ENCODE peak calls at places on chromosome 1, in ten cellular contexts. One of them, this sample, is unnamed.

GRCh38 chr1:218763538-218763937 is 410.1 kb upstream of the LYPLAL1 start:
- DNase-seq in cardiac muscle cell: no peak
- DNase-seq in breast epithelium: no peak
- DNase-seq in brain microvascular endothelial cell: no peak
- DNase-seq in AG04450: no peak
- DNase-seq in epithelial cell of prostate: no peak
- DNase-seq in fibroblast of lung: no peak
- DNase-seq in heart right ventricle: no peak
- DNase-seq in tibial artery: no peak
- DNase-seq in CD8-positive, alpha-beta T cell: no peak
- DNase-seq in this sample: no peak

GRCh38 chr1:240293706-240294105 is 202.0 kb downstream of the FMN2 start:
- DNase-seq in CD8-positive, alpha-beta T cell: no peak
- DNase-seq in fibroblast of lung: peak; percentile 15
- DNase-seq in AG04450: no peak
- DNase-seq in breast epithelium: no peak
- DNase-seq in tibial artery: no peak
- DNase-seq in epithelial cell of prostate: no peak
- DNase-seq in heart right ventricle: no peak
- DNase-seq in cardiac muscle cell: no peak
- DNase-seq in brain microvascular endothelial cell: no peak
- DNase-seq in this sample: no peak

GRCh38 chr1:3080236-3080964 is 11.4 kb downstream of the PRDM16 start:
- DNase-seq in heart right ventricle: no peak
- DNase-seq in epithelial cell of prostate: no peak
- DNase-seq in tibial artery: no peak
- DNase-seq in brain microvascular endothelial cell: no peak
- DNase-seq in AG04450: no peak
- DNase-seq in cardiac muscle cell: no peak
- DNase-seq in breast epithelium: no peak
- DNase-seq in fibroblast of lung: no peak
- DNase-seq in CD8-positive, alpha-beta T cell: no peak
- DNase-seq in this sample: no peak

GRCh38 chr1:79928901-79929300 is 922.4 kb upstream of the ADGRL4 start:
- DNase-seq in epithelial cell of prostate: no peak
- DNase-seq in cardiac muscle cell: no peak
- DNase-seq in heart right ventricle: no peak
- DNase-seq in CD8-positive, alpha-beta T cell: no peak
- DNase-seq in brain microvascular endothelial cell: no peak
- DNase-seq in fibroblast of lung: no peak
- DNase-seq in breast epithelium: no peak
- DNase-seq in AG04450: no peak
- DNase-seq in tibial artery: no peak
- DNase-seq in this sample: no peak

GRCh38 chr1:33341190-33341589 is 20.3 kb upstream of the A3GALT2 start:
- DNase-seq in brain microvascular endothelial cell: no peak
- DNase-seq in AG04450: no peak
- DNase-seq in CD8-positive, alpha-beta T cell: no peak
- DNase-seq in heart right ventricle: no peak
- DNase-seq in epithelial cell of prostate: no peak
- DNase-seq in fibroblast of lung: no peak
- DNase-seq in breast epithelium: no peak
- DNase-seq in tibial artery: peak; percentile 65
- DNase-seq in cardiac muscle cell: no peak
- DNase-seq in this sample: no peak

GRCh38 chr1:5892370-5892769 is 99.9 kb downstream of the NPHP4 start:
- DNase-seq in cardiac muscle cell: no peak
- DNase-seq in heart right ventricle: no peak
- DNase-seq in breast epithelium: no peak
- DNase-seq in tibial artery: no peak
- DNase-seq in epithelial cell of prostate: no peak
- DNase-seq in CD8-positive, alpha-beta T cell: no peak
- DNase-seq in brain microvascular endothelial cell: no peak
- DNase-seq in AG04450: no peak
- DNase-seq in fibroblast of lung: no peak
- DNase-seq in this sample: no peak

GRCh38 chr1:92705456-92705855 is 79.5 kb downstream of the EVI5 start:
- DNase-seq in breast epithelium: no peak
- DNase-seq in brain microvascular endothelial cell: no peak
- DNase-seq in heart right ventricle: no peak
- DNase-seq in fibroblast of lung: peak; percentile 55
- DNase-seq in CD8-positive, alpha-beta T cell: no peak
- DNase-seq in tibial artery: no peak
- DNase-seq in AG04450: no peak
- DNase-seq in cardiac muscle cell: no peak
- DNase-seq in epithelial cell of prostate: no peak
- DNase-seq in this sample: no peak

GRCh38 chr1:83961571-83962295 is 37.2 kb downstream of the TTLL7 start:
- DNase-seq in brain microvascular endothelial cell: no peak
- DNase-seq in AG04450: no peak
- DNase-seq in cardiac muscle cell: no peak
- DNase-seq in tibial artery: no peak
- DNase-seq in heart right ventricle: no peak
- DNase-seq in CD8-positive, alpha-beta T cell: no peak
- DNase-seq in epithelial cell of prostate: no peak
- DNase-seq in fibroblast of lung: peak; percentile 27
- DNase-seq in breast epithelium: no peak
- DNase-seq in this sample: no peak

GRCh38 chr1:184614667-184615066 is 140.0 kb downstream of the EDEM3 start:
- DNase-seq in fibroblast of lung: no peak
- DNase-seq in heart right ventricle: no peak
- DNase-seq in CD8-positive, alpha-beta T cell: no peak
- DNase-seq in breast epithelium: no peak
- DNase-seq in brain microvascular endothelial cell: no peak
- DNase-seq in cardiac muscle cell: no peak
- DNase-seq in tibial artery: no peak
- DNase-seq in epithelial cell of prostate: no peak
- DNase-seq in AG04450: no peak
- DNase-seq in this sample: no peak

GRCh38 chr1:152227310-152227928 is 3.4 kb upstream of the HRNR start:
- DNase-seq in cardiac muscle cell: no peak
- DNase-seq in tibial artery: no peak
- DNase-seq in CD8-positive, alpha-beta T cell: no peak
- DNase-seq in AG04450: no peak
- DNase-seq in fibroblast of lung: peak; percentile 6
- DNase-seq in heart right ventricle: no peak
- DNase-seq in epithelial cell of prostate: no peak
- DNase-seq in breast epithelium: no peak
- DNase-seq in brain microvascular endothelial cell: no peak
- DNase-seq in this sample: no peak

GRCh38 chr1:205812878-205813754 is at the start of gene SLC41A1:
- DNase-seq in CD8-positive, alpha-beta T cell: peak; percentile 92
- DNase-seq in cardiac muscle cell: peak; percentile 95
- DNase-seq in heart right ventricle: peak; percentile 91
- DNase-seq in tibial artery: peak; percentile 98
- DNase-seq in epithelial cell of prostate: peak; percentile 36
- DNase-seq in brain microvascular endothelial cell: peak; percentile 87
- DNase-seq in fibroblast of lung: peak; percentile 85
- DNase-seq in breast epithelium: peak; percentile 93
- DNase-seq in AG04450: peak; percentile 63
- DNase-seq in this sample: peak; percentile 99

GRCh38 chr1:205811660-205812059 is 1.3 kb downstream of the SLC41A1 start:
- DNase-seq in CD8-positive, alpha-beta T cell: no peak
- DNase-seq in cardiac muscle cell: peak; percentile 57
- DNase-seq in heart right ventricle: peak; percentile 65
- DNase-seq in tibial artery: no peak
- DNase-seq in brain microvascular endothelial cell: peak; percentile 5
- DNase-seq in fibroblast of lung: no peak
- DNase-seq in epithelial cell of prostate: no peak
- DNase-seq in AG04450: no peak
- DNase-seq in breast epithelium: no peak
- DNase-seq in this sample: no peak

GRCh38 chr1:205813755-205814058 is 709 bp upstream of the SLC41A1 start:
- DNase-seq in epithelial cell of prostate: no peak
- DNase-seq in AG04450: no peak
- DNase-seq in breast epithelium: no peak
- DNase-seq in CD8-positive, alpha-beta T cell: no peak
- DNase-seq in brain microvascular endothelial cell: no peak
- DNase-seq in cardiac muscle cell: no peak
- DNase-seq in heart right ventricle: no peak
- DNase-seq in fibroblast of lung: no peak
- DNase-seq in tibial artery: no peak
- DNase-seq in this sample: no peak

GRCh38 chr1:205810448-205811157 is 2.4 kb downstream of the SLC41A1 start:
- DNase-seq in heart right ventricle: no peak
- DNase-seq in cardiac muscle cell: peak; percentile 26
- DNase-seq in breast epithelium: no peak
- DNase-seq in epithelial cell of prostate: no peak
- DNase-seq in AG04450: no peak
- DNase-seq in CD8-positive, alpha-beta T cell: no peak
- DNase-seq in fibroblast of lung: no peak
- DNase-seq in tibial artery: no peak
- DNase-seq in brain microvascular endothelial cell: peak; percentile 33
- DNase-seq in this sample: no peak

GRCh38 chr1:205812271-205812877 is 624 bp downstream of the SLC41A1 start:
- DNase-seq in CD8-positive, alpha-beta T cell: peak; percentile 27
- DNase-seq in brain microvascular endothelial cell: no peak
- DNase-seq in breast epithelium: peak; percentile 26
- DNase-seq in fibroblast of lung: peak; percentile 22
- DNase-seq in epithelial cell of prostate: no peak
- DNase-seq in cardiac muscle cell: peak; percentile 66
- DNase-seq in AG04450: no peak
- DNase-seq in heart right ventricle: no peak
- DNase-seq in tibial artery: peak; percentile 76
- DNase-seq in this sample: peak; percentile 73
- H3K27ac ChIP-seq in CD8-positive, alpha-beta T cell: peak overlapping the region; percentile 64
- H3K27ac ChIP-seq in brain microvascular endothelial cell: no peak overlapping the region
- H3K27ac ChIP-seq in breast epithelium: peak overlapping the region; percentile 96
- H3K27ac ChIP-seq in fibroblast of lung: peak overlapping the region; percentile 69
- H3K27ac ChIP-seq in epithelial cell of prostate: peak overlapping the region; percentile 51
- H3K27ac ChIP-seq in cardiac muscle cell: peak overlapping the region; percentile 88
- H3K27ac ChIP-seq in AG04450: peak overlapping the region; percentile 57
- H3K27ac ChIP-seq in heart right ventricle: peak overlapping the region; percentile 95
- H3K27ac ChIP-seq in tibial artery: peak overlapping the region; percentile 93
- H3K27ac ChIP-seq in this sample: peak overlapping the region; percentile 88

DNA sequence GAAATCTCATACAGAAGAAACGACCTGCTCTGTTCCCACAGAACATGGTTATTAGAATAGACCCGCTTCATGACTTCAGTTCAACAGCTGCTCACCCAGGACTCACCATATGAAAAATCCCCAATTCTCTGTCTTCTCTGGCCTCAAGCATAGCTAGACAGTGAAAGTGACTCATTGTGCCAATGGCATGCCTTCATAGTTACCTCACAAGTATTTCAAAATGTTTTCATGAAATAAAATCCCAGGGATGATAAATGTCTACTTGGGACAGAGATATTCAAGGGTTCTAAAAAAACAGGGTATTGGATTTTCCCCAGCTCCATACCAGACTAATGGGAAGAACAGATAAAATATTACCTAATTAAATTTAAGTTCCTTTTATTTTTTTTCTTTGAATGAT is 82.3 kb downstream of the NOTCH2 start:
- DNase-seq in heart right ventricle: no peak
- DNase-seq in brain microvascular endothelial cell: peak; percentile 92
- DNase-seq in cardiac muscle cell: no peak
- DNase-seq in AG04450: peak; percentile 72
- DNase-seq in fibroblast of lung: peak; percentile 97
- DNase-seq in tibial artery: no peak
- DNase-seq in epithelial cell of prostate: peak; percentile 73
- DNase-seq in breast epithelium: no peak
- DNase-seq in CD8-positive, alpha-beta T cell: no peak
- DNase-seq in this sample: no peak
- H3K27ac ChIP-seq in heart right ventricle: peak overlapping the region; percentile 6
- H3K27ac ChIP-seq in brain microvascular endothelial cell: peak overlapping the region; percentile 86
- H3K27ac ChIP-seq in cardiac muscle cell: no peak overlapping the region
- H3K27ac ChIP-seq in AG04450: peak overlapping the region; percentile 60
- H3K27ac ChIP-seq in fibroblast of lung: peak overlapping the region; percentile 51
- H3K27ac ChIP-seq in tibial artery: peak overlapping the region; percentile 71
- H3K27ac ChIP-seq in epithelial cell of prostate: peak overlapping the region; percentile 48
- H3K27ac ChIP-seq in breast epithelium: peak overlapping the region; percentile 59
- H3K27ac ChIP-seq in CD8-positive, alpha-beta T cell: no peak overlapping the region
- H3K27ac ChIP-seq in this sample: no peak overlapping the region

DNA sequence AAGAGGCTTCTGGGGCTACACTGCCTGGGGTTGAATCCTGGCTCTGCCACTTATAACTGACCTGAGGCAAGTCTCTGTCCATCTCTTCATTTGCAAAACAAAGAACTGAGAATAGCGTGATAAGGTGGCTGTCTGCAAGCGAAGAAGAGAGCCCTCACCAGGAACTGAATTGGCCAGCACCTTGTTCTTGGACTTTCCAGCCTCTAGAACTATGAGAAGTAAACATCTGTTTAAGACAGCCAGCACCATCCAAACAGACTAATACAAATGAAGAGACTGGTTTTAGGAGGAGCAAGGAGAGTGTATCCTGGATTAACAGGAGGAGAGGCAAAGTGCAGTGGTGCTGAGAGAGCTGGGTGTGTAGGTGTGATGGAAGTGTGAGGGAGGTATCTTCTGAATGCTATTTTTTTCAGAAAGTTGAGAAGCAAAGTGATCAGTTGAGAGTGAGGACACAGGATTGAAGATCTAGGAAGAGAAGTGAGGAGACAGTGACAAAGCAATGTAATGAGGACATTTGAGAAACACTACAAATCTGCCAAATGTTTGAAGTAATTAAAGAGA is 59.3 kb downstream of the CD58 start:
- DNase-seq in breast epithelium: no peak
- DNase-seq in fibroblast of lung: no peak
- DNase-seq in AG04450: no peak
- DNase-seq in heart right ventricle: no peak
- DNase-seq in CD8-positive, alpha-beta T cell: no peak
- DNase-seq in epithelial cell of prostate: no peak
- DNase-seq in cardiac muscle cell: no peak
- DNase-seq in brain microvascular endothelial cell: no peak
- DNase-seq in tibial artery: no peak
- DNase-seq in this sample: no peak
- H3K27ac ChIP-seq in breast epithelium: no peak overlapping the region
- H3K27ac ChIP-seq in fibroblast of lung: no peak overlapping the region
- H3K27ac ChIP-seq in AG04450: no peak overlapping the region
- H3K27ac ChIP-seq in heart right ventricle: no peak overlapping the region
- H3K27ac ChIP-seq in CD8-positive, alpha-beta T cell: no peak overlapping the region
- H3K27ac ChIP-seq in epithelial cell of prostate: no peak overlapping the region
- H3K27ac ChIP-seq in cardiac muscle cell: no peak overlapping the region
- H3K27ac ChIP-seq in brain microvascular endothelial cell: no peak overlapping the region
- H3K27ac ChIP-seq in tibial artery: no peak overlapping the region
- H3K27ac ChIP-seq in this sample: no peak overlapping the region

DNA sequence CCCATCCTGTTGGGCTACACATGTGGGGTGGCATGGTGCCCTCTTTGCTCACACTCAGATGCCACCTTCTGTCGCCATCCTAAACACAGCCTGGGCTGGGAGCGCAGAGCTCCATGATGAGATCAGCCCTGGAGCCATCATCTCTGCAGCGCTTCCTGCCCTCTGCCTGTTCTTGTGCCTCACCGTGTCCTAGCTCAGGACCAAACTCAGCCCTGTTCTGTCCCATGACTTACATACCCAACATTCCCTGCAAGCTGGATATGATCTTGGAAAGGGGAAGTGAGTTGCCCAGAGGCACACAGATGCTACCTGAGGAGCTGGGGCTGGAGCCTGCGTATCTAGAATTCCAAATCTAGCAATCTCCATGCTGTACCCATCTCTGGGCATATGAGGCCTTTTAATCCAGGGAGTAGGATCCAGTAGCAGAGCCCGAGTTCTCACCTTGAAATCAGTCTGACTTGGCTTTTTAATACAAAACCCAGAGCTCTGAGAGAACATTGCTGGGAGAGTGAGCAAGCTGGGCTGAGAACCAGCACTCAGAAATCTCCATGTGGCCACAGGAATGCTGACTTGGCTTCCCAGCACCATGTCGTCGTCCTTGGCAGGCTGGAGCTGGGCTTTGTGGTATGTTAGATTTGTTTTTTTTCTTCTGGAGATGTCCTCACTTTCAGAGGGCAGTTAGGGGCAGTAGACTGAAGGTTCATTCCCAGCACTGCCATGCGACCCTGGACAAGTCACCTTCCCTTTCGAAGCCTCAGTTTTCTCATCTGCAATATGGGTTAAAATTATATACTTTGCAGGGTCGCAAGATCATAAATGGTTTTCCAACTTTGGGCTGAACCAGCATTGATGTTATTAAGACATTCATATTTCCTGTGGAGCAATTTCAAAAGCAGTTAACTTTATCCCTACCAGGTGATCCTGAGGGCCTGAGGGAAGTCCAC is 2.6 kb downstream of the ALPL start:
- DNase-seq in epithelial cell of prostate: no peak
- DNase-seq in breast epithelium: peak; percentile 94
- DNase-seq in fibroblast of lung: peak; percentile 98
- DNase-seq in tibial artery: peak; percentile 81
- DNase-seq in heart right ventricle: peak; percentile 49
- DNase-seq in cardiac muscle cell: no peak
- DNase-seq in CD8-positive, alpha-beta T cell: no peak
- DNase-seq in brain microvascular endothelial cell: peak; percentile 95
- DNase-seq in AG04450: peak; percentile 89
- DNase-seq in this sample: no peak
- H3K27ac ChIP-seq in epithelial cell of prostate: no peak overlapping the region
- H3K27ac ChIP-seq in breast epithelium: peak overlapping the region; percentile 94
- H3K27ac ChIP-seq in fibroblast of lung: peak overlapping the region; percentile 48
- H3K27ac ChIP-seq in tibial artery: no peak overlapping the region
- H3K27ac ChIP-seq in heart right ventricle: peak overlapping the region; percentile 34
- H3K27ac ChIP-seq in cardiac muscle cell: no peak overlapping the region
- H3K27ac ChIP-seq in CD8-positive, alpha-beta T cell: no peak overlapping the region
- H3K27ac ChIP-seq in brain microvascular endothelial cell: peak overlapping the region; percentile 78
- H3K27ac ChIP-seq in AG04450: peak overlapping the region; percentile 86
- H3K27ac ChIP-seq in this sample: no peak overlapping the region